ENCODE peak calls at places on chromosomes 13 and 19, in five cellular contexts. D is trophoblast cell, Q is mesenchymal stem cell, W is neuronal stem cell, Y is H9. L is an unnamed sample.

GRCh38 chr13:98103942-98104880 is 38.7 kb upstream of the FARP1 start:
- DNase-seq in D (peak), Q (no peak), W (no peak), Y (peak), L (no peak)

GRCh38 chr13:19864018-19864338 is 529 bp upstream of the ZMYM5 start:
- DNase-seq in Q (peak), D (peak), W (peak), Y (no peak), L (no peak)

GRCh38 chr13:70098669-70099068 is 9.0 kb upstream of the ATXN8OS start:
- DNase-seq in W (no peak), Y (no peak), D (peak), Q (peak), L (no peak)

GRCh38 chr19:18385675-18386542 is at the start of gene GDF15:
- DNase-seq in Y (peak), Q (peak), W (no peak), D (peak), L (peak)

GRCh38 chr13:78193853-78194252 is 275.2 kb upstream of the EDNRB start:
- DNase-seq in Y (no peak), W (no peak), D (no peak), Q (no peak), L (no peak)

GRCh38 chr19:49393871-49394270 is 5.8 kb downstream of the KASH5 start:
- DNase-seq in Y (no peak), Q (no peak), D (no peak), W (no peak), L (no peak)

GRCh38 chr19:16374436-16374835 is 49.8 kb downstream of the KLF2 start:
- DNase-seq in W (no peak), Y (no peak), D (no peak), Q (no peak), L (no peak)

GRCh38 chr19:6412111-6412999 is 12.3 kb downstream of the KHSRP start:
- DNase-seq in D (peak), Y (peak), W (no peak), Q (no peak), L (peak)

GRCh38 chr13:86665842-86666241 is 866.6 kb upstream of the SLITRK6 start:
- DNase-seq in W (no peak), Y (no peak), Q (no peak), D (no peak), L (no peak)

GRCh38 chr19:11152318-11153062 is 3.1 kb downstream of the SPC24 start:
- DNase-seq in W (no peak), Y (no peak), Q (peak), D (no peak), L (no peak)

GRCh38 chr19:13795595-13796300 is 505 bp downstream of the ZSWIM4 start:
- DNase-seq in W (no peak), Y (peak), D (peak), Q (no peak), L (no peak)

GRCh38 chr13:44317752-44318550 is 55.7 kb upstream of the SERP2 start:
- DNase-seq in D (no peak), Q (no peak), W (no peak), Y (no peak), L (no peak)

GRCh38 chr13:20439261-20439660 is 86.4 kb downstream of the CRYL1 start:
- DNase-seq in D (no peak), Q (no peak), Y (no peak), W (no peak), L (no peak)

GRCh38 chr13:102620512-102620911 is 23.7 kb downstream of the TPP2 start:
- DNase-seq in Y (no peak), Q (no peak), D (peak), W (no peak), L (no peak)

GRCh38 chr13:35512271-35512920 is 35.9 kb upstream of the MAB21L1 start:
- DNase-seq in W (no peak), D (peak), Q (peak), Y (no peak), L (no peak)

GRCh38 chr19:5290336-5291262 is 50.0 kb downstream of the PTPRS start:
- DNase-seq in Y (no peak), D (no peak), Q (no peak), W (no peak), L (no peak)

GRCh38 chr13:73433893-73434292 is 375.1 kb downstream of the KLF5 start:
- DNase-seq in D (peak), W (no peak), Y (no peak), Q (no peak), L (no peak)

GRCh38 chr19:33392341-33393285 is 19.1 kb downstream of the CEBPG start:
- DNase-seq in D (no peak), Y (no peak), Q (no peak), W (no peak), L (no peak)

GRCh38 chr19:18264956-18265610 is 9.2 kb downstream of the IQCN start:
- DNase-seq in W (no peak), Y (no peak), D (no peak), Q (no peak), L (no peak)

GRCh38 chr19:49676136-49676689 is 858 bp upstream of the PRMT1 start:
- DNase-seq in W (peak), D (peak), Y (peak), Q (peak), L (peak)

GRCh38 chr19:23823952-23824389 is 65.3 kb upstream of the ZNF681 start:
- DNase-seq in D (peak), W (peak), Q (peak), Y (peak), L (peak)

GRCh38 chr13:34822681-34823080 is 119.4 kb upstream of the NBEA start:
- DNase-seq in W (no peak), Q (no peak), D (no peak), Y (no peak), L (no peak)

GRCh38 chr19:47158879-47159509 is 28.4 kb downstream of the SAE1 start:
- DNase-seq in Y (no peak), W (no peak), Q (no peak), D (peak), L (no peak)

GRCh38 chr13:44309771-44310767 is 63.6 kb upstream of the SERP2 start:
- DNase-seq in D (no peak), Q (no peak), W (no peak), Y (no peak), L (no peak)

GRCh38 chr19:38095411-38096308 is 128.4 kb downstream of the DPF1 start:
- DNase-seq in Y (peak), D (peak), W (peak), Q (peak), L (peak)

GRCh38 chr13:31765441-31765840 is 26.1 kb downstream of the RXFP2 start:
- DNase-seq in W (no peak), Y (no peak), Q (peak), D (no peak), L (no peak)

GRCh38 chr13:41384749-41385503 is 72.4 kb upstream of the RGCC start:
- DNase-seq in Q (peak), W (no peak), D (peak), Y (no peak), L (no peak)

GRCh38 chr13:99307247-99307646 is at the start of gene GPR183:
- DNase-seq in D (peak), Q (peak), Y (no peak), W (no peak), L (no peak)

GRCh38 chr13:74217816-74218215 is 83.6 kb upstream of the KLF12 start:
- DNase-seq in Q (peak), W (no peak), Y (no peak), D (no peak), L (no peak)

GRCh38 chr13:32021785-32022184 is 9.8 kb upstream of the FRY start:
- DNase-seq in Q (no peak), D (no peak), Y (no peak), W (no peak), L (no peak)

GRCh38 chr13:76685938-76686337 is 200.3 kb downstream of the KCTD12 start:
- DNase-seq in Q (no peak), D (peak), Y (no peak), W (no peak), L (no peak)

GRCh38 chr13:41418027-41418426 is 39.3 kb upstream of the RGCC start:
- DNase-seq in Y (no peak), Q (peak), W (no peak), D (peak), L (no peak)

GRCh38 chr19:42601811-42602443 is 7.2 kb upstream of the CEACAM8 start:
- DNase-seq in Y (peak), W (no peak), Q (no peak), D (peak), L (no peak)

GRCh38 chr19:2047449-2048103 is 3.5 kb downstream of the MKNK2 start:
- DNase-seq in Q (peak), D (peak), W (no peak), Y (peak), L (no peak)

GRCh38 chr13:27504541-27504940 is 54.2 kb upstream of the MTIF3 start:
- DNase-seq in Y (no peak), D (no peak), W (no peak), Q (no peak), L (no peak)

GRCh38 chr13:94061316-94061715 is 418.2 kb downstream of the DCT start:
- DNase-seq in Q (peak), W (no peak), Y (no peak), D (no peak), L (no peak)

GRCh38 chr13:54241719-54242118 is 1213.1 kb downstream of the OLFM4 start:
- DNase-seq in Q (no peak), W (no peak), Y (no peak), D (no peak), L (no peak)

DNA sequence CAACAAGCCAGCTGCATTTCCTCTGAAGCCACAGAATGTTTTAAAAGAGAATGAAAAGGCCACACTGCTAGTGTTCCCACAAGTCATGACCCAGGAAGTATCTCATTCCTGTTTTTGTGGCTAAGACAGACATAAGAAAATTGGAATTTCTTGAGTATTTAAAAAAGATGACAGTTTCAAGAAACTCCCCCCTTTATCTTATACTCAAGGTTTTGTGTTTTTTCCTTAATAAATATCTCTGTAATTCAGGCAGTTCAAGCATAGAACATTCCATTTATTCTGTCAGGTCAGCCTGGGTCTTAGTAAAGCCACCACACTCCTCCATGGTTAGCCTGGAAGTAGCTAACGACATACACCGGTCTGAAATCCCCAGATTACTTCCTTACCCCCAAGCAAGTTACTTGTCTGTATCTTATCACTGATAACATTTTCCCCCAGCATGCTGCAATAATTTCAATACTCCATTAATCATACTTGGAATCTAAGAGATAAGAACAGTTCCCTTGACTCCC is 80.8 kb downstream of the COL4A1 start:
- DNase-seq in Q (peak), W (no peak), D (peak), Y (no peak), L (no peak)
- H4K91ac ChIP-seq in Q (no peak), W (no peak), D (no peak), Y (no peak), L (no peak)

GRCh38 chr19:9857076-9857721 is 22.1 kb downstream of the PIN1 start:
- DNase-seq in W (no peak), Q (no peak), Y (no peak), D (no peak), L (no peak)
- H2BK12ac ChIP-seq in W (no peak), Q (no peak), Y (no peak), D (no peak), L (no peak)

GRCh38 chr13:51583469-51583874 is 790 bp upstream of the WDFY2 start:
- DNase-seq in W (no peak), Y (no peak), Q (no peak), D (no peak), L (no peak)
- H4K91ac ChIP-seq in W (no peak), Y (no peak), Q (peak), D (peak), L (no peak)

DNA sequence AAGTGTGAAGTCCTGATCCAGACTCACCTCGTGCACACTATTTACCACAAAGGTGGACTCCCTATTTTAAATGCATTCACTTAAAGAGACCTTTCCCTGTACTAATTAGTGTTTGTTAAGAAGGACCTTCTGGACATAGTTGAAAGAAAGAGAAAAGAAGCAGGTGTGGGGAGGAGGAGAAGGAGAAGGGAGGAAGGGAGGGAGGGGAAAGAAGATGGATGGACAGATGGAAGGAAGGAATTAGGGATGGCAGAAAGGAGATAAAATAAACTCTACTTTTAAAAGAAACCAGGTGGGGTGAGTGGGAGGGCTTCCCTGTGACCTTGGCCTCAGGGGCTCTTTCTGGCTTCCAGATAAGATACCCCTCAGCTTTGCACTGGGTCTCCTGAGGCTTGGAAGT is 21.4 kb downstream of the ZNF175 start:
- DNase-seq in W (no peak), D (no peak), Y (no peak), Q (no peak), L (no peak)
- H2BK12ac ChIP-seq in W (no peak), D (no peak), Y (no peak), Q (no peak), L (no peak)

GRCh38 chr13:107866007-107866665 is 349.2 kb downstream of the LIG4 start:
- DNase-seq in Y (peak), Q (peak), W (peak), D (no peak), L (peak)

GRCh38 chr13:107865643-107866006 is 349.7 kb downstream of the LIG4 start:
- DNase-seq in W (no peak), Q (peak), Y (no peak), D (no peak), L (no peak)

GRCh38 chr13:107870400-107870799 is 344.9 kb downstream of the LIG4 start:
- DNase-seq in Y (no peak), Q (no peak), W (no peak), D (no peak), L (no peak)

GRCh38 chr13:107866666-107867623 is 348.4 kb downstream of the LIG4 start:
- DNase-seq in W (peak), Q (peak), D (no peak), Y (peak), L (peak)

GRCh38 chr13:107867701-107868661 is 347.4 kb downstream of the LIG4 start:
- DNase-seq in Q (peak), D (no peak), W (peak), Y (peak), L (no peak)
- H4K91ac ChIP-seq in Q (peak), D (peak), W (no peak), Y (no peak), L (peak)

GRCh38 chr13:109545964-109546363 is 240.4 kb downstream of the IRS2 start:
- DNase-seq in Y (no peak), Q (no peak), W (no peak), D (no peak), L (no peak)

GRCh38 chr13:109541081-109541480 is 245.3 kb downstream of the IRS2 start:
- DNase-seq in Q (no peak), Y (no peak), D (no peak), W (no peak), L (no peak)
- H2BK12ac ChIP-seq in Q (no peak), Y (no peak), D (no peak), W (no peak), L (no peak)

GRCh38 chr13:23804166-23804565 is 85.0 kb downstream of the MIPEP start:
- DNase-seq in Q (no peak), W (no peak), D (no peak), Y (no peak), L (no peak)

GRCh38 chr13:23810842-23811241 is 78.4 kb downstream of the MIPEP start:
- DNase-seq in Q (no peak), Y (no peak), D (no peak), W (no peak), L (no peak)

GRCh38 chr13:23805015-23805583 is 84.1 kb downstream of the MIPEP start:
- DNase-seq in Q (no peak), D (no peak), W (no peak), Y (no peak), L (no peak)

GRCh38 chr13:23808803-23809202 is 80.4 kb downstream of the MIPEP start:
- DNase-seq in D (peak), W (no peak), Y (no peak), Q (no peak), L (no peak)

DNA sequence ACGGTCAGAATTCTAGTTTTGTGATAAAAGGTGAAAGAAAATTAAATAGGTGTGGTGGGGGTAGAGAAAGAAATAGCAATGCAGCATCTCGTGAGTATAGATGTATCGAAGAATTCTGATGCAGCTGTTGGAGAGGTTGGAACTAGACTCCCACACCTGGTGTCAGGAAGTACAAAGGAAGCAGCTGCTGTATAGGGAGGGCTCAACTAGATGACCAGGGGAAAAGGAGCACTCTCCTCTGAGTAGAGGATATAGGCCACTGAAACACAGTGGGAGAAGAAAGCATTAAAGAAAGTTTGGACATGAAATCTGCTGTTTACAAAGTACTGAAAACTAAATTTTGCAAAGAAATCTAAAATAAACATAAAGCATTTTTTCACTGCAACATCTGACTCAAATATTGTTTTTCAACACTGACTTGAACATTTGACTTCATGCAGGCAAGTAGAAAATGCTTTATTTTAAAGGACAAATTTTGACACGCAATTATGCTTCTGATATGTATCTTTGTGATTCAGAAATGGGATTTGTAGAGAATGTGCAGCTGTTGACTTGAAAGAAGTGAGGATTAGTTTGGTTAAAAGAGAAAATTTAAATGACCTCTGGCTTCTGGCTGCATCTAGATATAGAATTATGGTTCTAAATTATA is 82.2 kb downstream of the MIPEP start:
- DNase-seq in D (peak), Y (no peak), Q (no peak), W (no peak), L (no peak)
- H4K91ac ChIP-seq in D (no peak), Y (no peak), Q (no peak), W (no peak), L (no peak)